ENCODE peak calls at places on chromosomes 3 and 15, in seven cellular contexts. V, U, F, Z, A, C and B are unnamed samples. For H3K27me3, the result is how much of the 10 kb centered on the place peaks cover.

GRCh38 chr15:77030042-77030927 is 35.4 kb downstream of the PSTPIP1 start:
- DNase-seq in C (peak), V (peak), U (no peak), Z (peak), F (peak), A (peak), B (peak)

GRCh38 chr15:28080386-28080785 is 18.7 kb downstream of the OCA2 start:
- DNase-seq in A (no peak), V (no peak), C (no peak), F (no peak), Z (no peak), U (no peak), B (no peak)

GRCh38 chr15:100103828-100104227 is 237.9 kb downstream of the ADAMTS17 start:
- DNase-seq in U (no peak), A (no peak), Z (no peak), V (peak), C (no peak), F (no peak), B (no peak)

GRCh38 chr15:67105991-67106763 is 40.8 kb downstream of the SMAD3 start:
- DNase-seq in F (no peak), V (no peak), Z (no peak), C (no peak), A (no peak), U (no peak), B (no peak)

GRCh38 chr3:108406063-108406660 is 104.2 kb downstream of the MYH15 start:
- DNase-seq in F (no peak), A (no peak), Z (no peak), U (no peak), C (no peak), V (no peak), B (no peak)

GRCh38 chr15:25933456-25934158 is 70.5 kb upstream of the ATP10A start:
- DNase-seq in F (peak), C (peak), A (peak), Z (peak), V (peak), U (peak), B (peak)

GRCh38 chr15:57218826-57219576 is 157.3 kb upstream of the CGNL1 start:
- DNase-seq in F (no peak), Z (no peak), U (no peak), V (no peak), C (no peak), A (no peak), B (no peak)

GRCh38 chr3:140420621-140421357 is 257.1 kb upstream of the TRIM42 start:
- DNase-seq in Z (no peak), U (no peak), V (no peak), C (no peak), A (no peak), F (no peak), B (no peak)

GRCh38 chr15:43111354-43111753 is 5.5 kb upstream of the UBR1 start:
- DNase-seq in U (no peak), F (no peak), V (no peak), Z (no peak), A (peak), C (no peak), B (no peak)

GRCh38 chr3:115695081-115695480 is 71.8 kb downstream of the GAP43 start:
- DNase-seq in V (no peak), U (no peak), C (no peak), A (no peak), F (no peak), Z (no peak), B (no peak)

GRCh38 chr3:11201246-11202024 is 47.1 kb downstream of the HRH1 start:
- DNase-seq in F (no peak), C (peak), V (no peak), U (no peak), A (peak), Z (peak), B (no peak)

GRCh38 chr3:181694805-181695660 is 16.7 kb upstream of the SOX2 start:
- DNase-seq in V (peak), A (peak), F (peak), U (peak), Z (no peak), C (peak), B (peak)

GRCh38 chr15:95923797-95924196 is 406.7 kb upstream of the NR2F2 start:
- DNase-seq in U (no peak), Z (no peak), C (no peak), V (no peak), A (no peak), F (no peak), B (no peak)

GRCh38 chr3:141915766-141916165 is 39.3 kb downstream of the ATP1B3 start:
- DNase-seq in Z (no peak), F (no peak), U (no peak), V (no peak), A (no peak), C (no peak), B (no peak)

GRCh38 chr3:17979248-17979647 is 236.8 kb upstream of the TBC1D5 start:
- DNase-seq in V (no peak), C (no peak), A (peak), F (no peak), U (no peak), Z (no peak), B (no peak)

GRCh38 chr15:75982468-75982867 is 29.8 kb downstream of the NRG4 start:
- DNase-seq in C (no peak), V (no peak), U (no peak), Z (no peak), A (no peak), F (no peak), B (no peak)

GRCh38 chr3:28250999-28251398 is 9.6 kb downstream of the CMC1 start:
- DNase-seq in U (no peak), F (no peak), A (no peak), C (no peak), Z (no peak), V (no peak), B (no peak)

GRCh38 chr15:40454904-40455391 is 14.2 kb downstream of the BAHD1 start:
- DNase-seq in F (no peak), V (no peak), Z (no peak), A (no peak), C (no peak), U (no peak), B (peak)

GRCh38 chr3:12612514-12613226 is 51.2 kb downstream of the RAF1 start:
- DNase-seq in Z (no peak), U (no peak), V (no peak), F (no peak), C (no peak), A (no peak), B (no peak)
- H3K27me3 ChIP-seq in Z (under half), U (under half), V (under half), F (under half), C (under half), A (under half), B (under half)

GRCh38 chr15:48641416-48641815 is 4.1 kb downstream of the FBN1 start:
- DNase-seq in A (no peak), C (no peak), U (no peak), F (no peak), Z (no peak), V (no peak), B (no peak)
- H3K27ac ChIP-seq in A (no peak), C (no peak), U (peak), F (no peak), Z (peak), V (peak), B (no peak)

GRCh38 chr3:184511741-184512140 is 49.8 kb upstream of the EPHB3 start:
- DNase-seq in F (no peak), Z (no peak), A (no peak), C (no peak), U (no peak), V (no peak), B (no peak)
- H3K27me3 ChIP-seq in F (under half), Z (half or more), A (half or more), C (under half), U (half or more), V (under half), B (under half)

GRCh38 chr15:78454992-78455391 is 17.0 kb downstream of the IREB2 start:
- DNase-seq in U (no peak), V (no peak), Z (no peak), C (no peak), F (no peak), A (no peak), B (no peak)
- H3K27ac ChIP-seq in U (peak), V (peak), Z (no peak), C (peak), F (no peak), A (no peak), B (peak)

GRCh38 chr15:70274255-70274654 is 176.5 kb upstream of the TLE3 start:
- DNase-seq in F (no peak), U (no peak), V (no peak), C (no peak), Z (peak), A (no peak), B (no peak)
- H3K27me3 ChIP-seq in F (under half), U (under half), V (under half), C (under half), Z (under half), A (under half), B (under half)

GRCh38 chr15:69530234-69530633 is 77.6 kb downstream of the RPLP1 start:
- DNase-seq in Z (no peak), U (no peak), C (no peak), V (no peak), F (no peak), A (no peak), B (no peak)
- H3K27ac ChIP-seq in Z (no peak), U (peak), C (no peak), V (no peak), F (no peak), A (no peak), B (no peak)

GRCh38 chr15:74121040-74121439 is 9.3 kb upstream of the ISLR2 start:
- DNase-seq in V (no peak), C (no peak), F (no peak), Z (no peak), A (no peak), U (no peak), B (peak)
- H3K27me3 ChIP-seq in V (under half), C (under half), F (under half), Z (half or more), A (under half), U (under half), B (under half)

GRCh38 chr3:31724681-31725080 is 192.0 kb downstream of the STT3B start:
- DNase-seq in A (no peak), U (no peak), C (no peak), Z (no peak), V (no peak), F (no peak), B (no peak)
- H3K27ac ChIP-seq in A (no peak), U (no peak), C (no peak), Z (no peak), V (no peak), F (no peak), B (no peak)

GRCh38 chr15:74957301-74958035 is 896 bp upstream of the RPP25 start:
- DNase-seq in Z (peak), A (peak), U (no peak), V (no peak), C (peak), F (no peak), B (peak)
- H3K27me3 ChIP-seq in Z (under half), A (under half), U (under half), V (under half), C (under half), F (under half), B (under half)

DNA sequence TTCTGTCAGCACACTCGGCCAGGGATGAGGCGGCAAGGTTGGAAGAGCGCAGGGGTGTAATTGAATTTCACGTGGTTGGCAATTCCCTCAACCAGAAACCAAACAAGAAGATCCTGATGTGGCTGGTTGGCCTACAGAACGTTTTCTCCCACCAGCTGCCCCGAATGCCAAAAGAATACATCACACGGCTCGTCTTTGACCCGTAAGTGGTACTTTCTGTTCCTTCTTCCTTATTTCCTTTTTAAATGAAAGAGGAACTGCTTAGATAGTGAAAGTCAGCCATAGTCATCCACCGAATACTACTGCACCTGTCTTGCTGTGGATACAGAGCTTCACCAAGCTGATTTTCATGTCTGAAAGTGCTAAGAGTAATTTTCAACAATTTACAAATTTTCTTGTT is 60.1 kb downstream of the SGO1 start:
- DNase-seq in F (no peak), Z (peak), V (no peak), A (peak), U (peak), C (no peak), B (no peak)
- H3K27ac ChIP-seq in F (no peak), Z (no peak), V (no peak), A (no peak), U (no peak), C (no peak), B (no peak)